ENCODE peak calls at places on chromosomes 13 and 19, in eight cellular contexts. One of them, this sample, is unnamed.

GRCh38 chr13:23433171-23434153 is at the start of gene SACS:
- DNase-seq in NCI-H345: peak
- DNase-seq in activated gamma-delta T cell treated with Interleukin-2 at 50 U/mL for 16 hours: no peak
- DNase-seq in fibroblast of pulmonary artery: peak
- DNase-seq in T follicular helper cell: no peak
- DNase-seq in stimulated activated CD8-positive, alpha-beta memory T cell treated with anti-CD3 and anti-CD28 coated beads, Interleukin-4, amount 100 ng/mL, for 1 hour: no peak
- DNase-seq in K562: no peak
- DNase-seq in HCEC 1CT: peak
- DNase-seq in this sample: peak

GRCh38 chr19:31449379-31449778 is 100.1 kb upstream of the TSHZ3 start:
- DNase-seq in NCI-H345: no peak
- DNase-seq in activated gamma-delta T cell treated with Interleukin-2 at 50 U/mL for 16 hours: no peak
- DNase-seq in fibroblast of pulmonary artery: no peak
- DNase-seq in T follicular helper cell: no peak
- DNase-seq in stimulated activated CD8-positive, alpha-beta memory T cell treated with anti-CD3 and anti-CD28 coated beads, Interleukin-4, amount 100 ng/mL, for 1 hour: no peak
- DNase-seq in K562: no peak
- DNase-seq in HCEC 1CT: no peak
- DNase-seq in this sample: no peak

GRCh38 chr13:64855506-64855905 is 2374.6 kb downstream of the PCDH9 start:
- DNase-seq in NCI-H345: no peak
- DNase-seq in activated gamma-delta T cell treated with Interleukin-2 at 50 U/mL for 16 hours: no peak
- DNase-seq in fibroblast of pulmonary artery: peak
- DNase-seq in T follicular helper cell: no peak
- DNase-seq in stimulated activated CD8-positive, alpha-beta memory T cell treated with anti-CD3 and anti-CD28 coated beads, Interleukin-4, amount 100 ng/mL, for 1 hour: no peak
- DNase-seq in K562: no peak
- DNase-seq in HCEC 1CT: no peak
- DNase-seq in this sample: no peak

GRCh38 chr19:55189424-55189823 is 9.3 kb upstream of the SYT5 start:
- DNase-seq in NCI-H345: no peak
- DNase-seq in activated gamma-delta T cell treated with Interleukin-2 at 50 U/mL for 16 hours: no peak
- DNase-seq in fibroblast of pulmonary artery: peak
- DNase-seq in T follicular helper cell: no peak
- DNase-seq in stimulated activated CD8-positive, alpha-beta memory T cell treated with anti-CD3 and anti-CD28 coated beads, Interleukin-4, amount 100 ng/mL, for 1 hour: no peak
- DNase-seq in K562: no peak
- DNase-seq in HCEC 1CT: peak
- DNase-seq in this sample: peak

GRCh38 chr19:51681286-51681956 is 11.7 kb upstream of the SPACA6 start:
- DNase-seq in NCI-H345: no peak
- DNase-seq in activated gamma-delta T cell treated with Interleukin-2 at 50 U/mL for 16 hours: no peak
- DNase-seq in fibroblast of pulmonary artery: no peak
- DNase-seq in T follicular helper cell: no peak
- DNase-seq in stimulated activated CD8-positive, alpha-beta memory T cell treated with anti-CD3 and anti-CD28 coated beads, Interleukin-4, amount 100 ng/mL, for 1 hour: no peak
- DNase-seq in K562: no peak
- DNase-seq in HCEC 1CT: peak
- DNase-seq in this sample: no peak

GRCh38 chr19:38869836-38870607 is 8.1 kb downstream of the RINL start:
- DNase-seq in NCI-H345: peak
- DNase-seq in activated gamma-delta T cell treated with Interleukin-2 at 50 U/mL for 16 hours: peak
- DNase-seq in fibroblast of pulmonary artery: peak
- DNase-seq in T follicular helper cell: peak
- DNase-seq in stimulated activated CD8-positive, alpha-beta memory T cell treated with anti-CD3 and anti-CD28 coated beads, Interleukin-4, amount 100 ng/mL, for 1 hour: peak
- DNase-seq in K562: no peak
- DNase-seq in HCEC 1CT: no peak
- DNase-seq in this sample: peak

GRCh38 chr13:50800091-50800739 is 43.3 kb downstream of the DLEU7 start:
- DNase-seq in NCI-H345: no peak
- DNase-seq in activated gamma-delta T cell treated with Interleukin-2 at 50 U/mL for 16 hours: no peak
- DNase-seq in fibroblast of pulmonary artery: no peak
- DNase-seq in T follicular helper cell: no peak
- DNase-seq in stimulated activated CD8-positive, alpha-beta memory T cell treated with anti-CD3 and anti-CD28 coated beads, Interleukin-4, amount 100 ng/mL, for 1 hour: no peak
- DNase-seq in K562: no peak
- DNase-seq in HCEC 1CT: no peak
- DNase-seq in this sample: no peak

GRCh38 chr19:888615-889385 is 4.2 kb downstream of the MED16 start:
- DNase-seq in NCI-H345: no peak
- DNase-seq in activated gamma-delta T cell treated with Interleukin-2 at 50 U/mL for 16 hours: peak
- DNase-seq in fibroblast of pulmonary artery: no peak
- DNase-seq in T follicular helper cell: peak
- DNase-seq in stimulated activated CD8-positive, alpha-beta memory T cell treated with anti-CD3 and anti-CD28 coated beads, Interleukin-4, amount 100 ng/mL, for 1 hour: peak
- DNase-seq in K562: peak
- DNase-seq in HCEC 1CT: no peak
- DNase-seq in this sample: peak

GRCh38 chr19:38049105-38049649 is 142.2 kb downstream of the SIPA1L3 start:
- DNase-seq in NCI-H345: no peak
- DNase-seq in activated gamma-delta T cell treated with Interleukin-2 at 50 U/mL for 16 hours: peak
- DNase-seq in fibroblast of pulmonary artery: peak
- DNase-seq in T follicular helper cell: peak
- DNase-seq in stimulated activated CD8-positive, alpha-beta memory T cell treated with anti-CD3 and anti-CD28 coated beads, Interleukin-4, amount 100 ng/mL, for 1 hour: peak
- DNase-seq in K562: no peak
- DNase-seq in HCEC 1CT: no peak
- DNase-seq in this sample: no peak

GRCh38 chr19:32166238-32166637 is 179.2 kb upstream of the ZNF507 start:
- DNase-seq in NCI-H345: no peak
- DNase-seq in activated gamma-delta T cell treated with Interleukin-2 at 50 U/mL for 16 hours: no peak
- DNase-seq in fibroblast of pulmonary artery: no peak
- DNase-seq in T follicular helper cell: no peak
- DNase-seq in stimulated activated CD8-positive, alpha-beta memory T cell treated with anti-CD3 and anti-CD28 coated beads, Interleukin-4, amount 100 ng/mL, for 1 hour: no peak
- DNase-seq in K562: no peak
- DNase-seq in HCEC 1CT: no peak
- DNase-seq in this sample: no peak

GRCh38 chr19:7294571-7295212 is 478 bp upstream of the INSR start:
- DNase-seq in NCI-H345: peak
- DNase-seq in activated gamma-delta T cell treated with Interleukin-2 at 50 U/mL for 16 hours: no peak
- DNase-seq in fibroblast of pulmonary artery: peak
- DNase-seq in T follicular helper cell: no peak
- DNase-seq in stimulated activated CD8-positive, alpha-beta memory T cell treated with anti-CD3 and anti-CD28 coated beads, Interleukin-4, amount 100 ng/mL, for 1 hour: no peak
- DNase-seq in K562: peak
- DNase-seq in HCEC 1CT: no peak
- DNase-seq in this sample: peak

GRCh38 chr13:51520524-51520923 is 63.7 kb upstream of the WDFY2 start:
- DNase-seq in NCI-H345: no peak
- DNase-seq in activated gamma-delta T cell treated with Interleukin-2 at 50 U/mL for 16 hours: no peak
- DNase-seq in fibroblast of pulmonary artery: peak
- DNase-seq in T follicular helper cell: no peak
- DNase-seq in stimulated activated CD8-positive, alpha-beta memory T cell treated with anti-CD3 and anti-CD28 coated beads, Interleukin-4, amount 100 ng/mL, for 1 hour: no peak
- DNase-seq in K562: no peak
- DNase-seq in HCEC 1CT: peak
- DNase-seq in this sample: no peak

GRCh38 chr13:27170521-27171243 is 929 bp downstream of the USP12 start:
- DNase-seq in NCI-H345: peak
- DNase-seq in activated gamma-delta T cell treated with Interleukin-2 at 50 U/mL for 16 hours: peak
- DNase-seq in fibroblast of pulmonary artery: peak
- DNase-seq in T follicular helper cell: no peak
- DNase-seq in stimulated activated CD8-positive, alpha-beta memory T cell treated with anti-CD3 and anti-CD28 coated beads, Interleukin-4, amount 100 ng/mL, for 1 hour: no peak
- DNase-seq in K562: peak
- DNase-seq in HCEC 1CT: peak
- DNase-seq in this sample: peak

GRCh38 chr13:93230466-93230865 is 3.9 kb downstream of the GPC6 start:
- DNase-seq in NCI-H345: no peak
- DNase-seq in activated gamma-delta T cell treated with Interleukin-2 at 50 U/mL for 16 hours: no peak
- DNase-seq in fibroblast of pulmonary artery: peak
- DNase-seq in T follicular helper cell: no peak
- DNase-seq in stimulated activated CD8-positive, alpha-beta memory T cell treated with anti-CD3 and anti-CD28 coated beads, Interleukin-4, amount 100 ng/mL, for 1 hour: no peak
- DNase-seq in K562: no peak
- DNase-seq in HCEC 1CT: peak
- DNase-seq in this sample: no peak

GRCh38 chr19:44772969-44773368 is 4.7 kb upstream of the CBLC start:
- DNase-seq in NCI-H345: no peak
- DNase-seq in activated gamma-delta T cell treated with Interleukin-2 at 50 U/mL for 16 hours: no peak
- DNase-seq in fibroblast of pulmonary artery: no peak
- DNase-seq in T follicular helper cell: no peak
- DNase-seq in stimulated activated CD8-positive, alpha-beta memory T cell treated with anti-CD3 and anti-CD28 coated beads, Interleukin-4, amount 100 ng/mL, for 1 hour: no peak
- DNase-seq in K562: no peak
- DNase-seq in HCEC 1CT: peak
- DNase-seq in this sample: no peak

GRCh38 chr13:96994030-96994848 is at the start of gene OXGR1:
- DNase-seq in NCI-H345: no peak
- DNase-seq in activated gamma-delta T cell treated with Interleukin-2 at 50 U/mL for 16 hours: no peak
- DNase-seq in fibroblast of pulmonary artery: no peak
- DNase-seq in T follicular helper cell: no peak
- DNase-seq in stimulated activated CD8-positive, alpha-beta memory T cell treated with anti-CD3 and anti-CD28 coated beads, Interleukin-4, amount 100 ng/mL, for 1 hour: no peak
- DNase-seq in K562: peak
- DNase-seq in HCEC 1CT: peak
- DNase-seq in this sample: peak

GRCh38 chr13:80553041-80553440 is 212.1 kb upstream of the SPRY2 start:
- DNase-seq in NCI-H345: no peak
- DNase-seq in activated gamma-delta T cell treated with Interleukin-2 at 50 U/mL for 16 hours: no peak
- DNase-seq in fibroblast of pulmonary artery: no peak
- DNase-seq in T follicular helper cell: no peak
- DNase-seq in stimulated activated CD8-positive, alpha-beta memory T cell treated with anti-CD3 and anti-CD28 coated beads, Interleukin-4, amount 100 ng/mL, for 1 hour: no peak
- DNase-seq in K562: peak
- DNase-seq in HCEC 1CT: no peak
- DNase-seq in this sample: no peak

GRCh38 chr13:67642638-67643037 is 412.5 kb upstream of the PCDH9 start:
- DNase-seq in NCI-H345: no peak
- DNase-seq in activated gamma-delta T cell treated with Interleukin-2 at 50 U/mL for 16 hours: no peak
- DNase-seq in fibroblast of pulmonary artery: no peak
- DNase-seq in T follicular helper cell: no peak
- DNase-seq in stimulated activated CD8-positive, alpha-beta memory T cell treated with anti-CD3 and anti-CD28 coated beads, Interleukin-4, amount 100 ng/mL, for 1 hour: no peak
- DNase-seq in K562: no peak
- DNase-seq in HCEC 1CT: no peak
- DNase-seq in this sample: no peak

GRCh38 chr19:55368701-55369563 is 1.3 kb downstream of the IL11 start:
- DNase-seq in NCI-H345: no peak
- DNase-seq in activated gamma-delta T cell treated with Interleukin-2 at 50 U/mL for 16 hours: no peak
- DNase-seq in fibroblast of pulmonary artery: peak
- DNase-seq in T follicular helper cell: no peak
- DNase-seq in stimulated activated CD8-positive, alpha-beta memory T cell treated with anti-CD3 and anti-CD28 coated beads, Interleukin-4, amount 100 ng/mL, for 1 hour: no peak
- DNase-seq in K562: peak
- DNase-seq in HCEC 1CT: peak
- DNase-seq in this sample: no peak

GRCh38 chr19:871446-872265 is 12.2 kb downstream of the CFD start:
- DNase-seq in NCI-H345: no peak
- DNase-seq in activated gamma-delta T cell treated with Interleukin-2 at 50 U/mL for 16 hours: no peak
- DNase-seq in fibroblast of pulmonary artery: no peak
- DNase-seq in T follicular helper cell: no peak
- DNase-seq in stimulated activated CD8-positive, alpha-beta memory T cell treated with anti-CD3 and anti-CD28 coated beads, Interleukin-4, amount 100 ng/mL, for 1 hour: no peak
- DNase-seq in K562: peak
- DNase-seq in HCEC 1CT: peak
- DNase-seq in this sample: no peak

GRCh38 chr19:38739440-38740251 is 4.6 kb downstream of the CAPN12 start:
- DNase-seq in NCI-H345: no peak
- DNase-seq in activated gamma-delta T cell treated with Interleukin-2 at 50 U/mL for 16 hours: no peak
- DNase-seq in fibroblast of pulmonary artery: no peak
- DNase-seq in T follicular helper cell: no peak
- DNase-seq in stimulated activated CD8-positive, alpha-beta memory T cell treated with anti-CD3 and anti-CD28 coated beads, Interleukin-4, amount 100 ng/mL, for 1 hour: no peak
- DNase-seq in K562: no peak
- DNase-seq in HCEC 1CT: no peak
- DNase-seq in this sample: no peak

GRCh38 chr13:96993660-96994029 is 631 bp downstream of the OXGR1 start:
- DNase-seq in NCI-H345: no peak
- DNase-seq in activated gamma-delta T cell treated with Interleukin-2 at 50 U/mL for 16 hours: no peak
- DNase-seq in fibroblast of pulmonary artery: no peak
- DNase-seq in T follicular helper cell: no peak
- DNase-seq in stimulated activated CD8-positive, alpha-beta memory T cell treated with anti-CD3 and anti-CD28 coated beads, Interleukin-4, amount 100 ng/mL, for 1 hour: no peak
- DNase-seq in K562: no peak
- DNase-seq in HCEC 1CT: no peak
- DNase-seq in this sample: no peak

GRCh38 chr13:76610819-76611415 is 275.3 kb downstream of the KCTD12 start:
- DNase-seq in NCI-H345: peak
- DNase-seq in activated gamma-delta T cell treated with Interleukin-2 at 50 U/mL for 16 hours: no peak
- DNase-seq in fibroblast of pulmonary artery: peak
- DNase-seq in T follicular helper cell: no peak
- DNase-seq in stimulated activated CD8-positive, alpha-beta memory T cell treated with anti-CD3 and anti-CD28 coated beads, Interleukin-4, amount 100 ng/mL, for 1 hour: no peak
- DNase-seq in K562: no peak
- DNase-seq in HCEC 1CT: no peak
- DNase-seq in this sample: no peak

GRCh38 chr19:39398297-39398864 is 7.2 kb downstream of the MED29 start:
- DNase-seq in NCI-H345: no peak
- DNase-seq in activated gamma-delta T cell treated with Interleukin-2 at 50 U/mL for 16 hours: peak
- DNase-seq in fibroblast of pulmonary artery: peak
- DNase-seq in T follicular helper cell: no peak
- DNase-seq in stimulated activated CD8-positive, alpha-beta memory T cell treated with anti-CD3 and anti-CD28 coated beads, Interleukin-4, amount 100 ng/mL, for 1 hour: peak
- DNase-seq in K562: no peak
- DNase-seq in HCEC 1CT: peak
- DNase-seq in this sample: peak

GRCh38 chr19:12828494-12828893 is 5.9 kb downstream of the RTBDN start:
- DNase-seq in NCI-H345: no peak
- DNase-seq in activated gamma-delta T cell treated with Interleukin-2 at 50 U/mL for 16 hours: no peak
- DNase-seq in fibroblast of pulmonary artery: peak
- DNase-seq in T follicular helper cell: no peak
- DNase-seq in stimulated activated CD8-positive, alpha-beta memory T cell treated with anti-CD3 and anti-CD28 coated beads, Interleukin-4, amount 100 ng/mL, for 1 hour: no peak
- DNase-seq in K562: peak
- DNase-seq in HCEC 1CT: no peak
- DNase-seq in this sample: no peak